ENCODE peak calls at places on chromosomes 6 and 20, in nine cellular contexts. M, D, I, B, J, S, N, R and F are unnamed samples.

GRCh38 chr6:25121186-25121585 is 158.0 kb upstream of the CARMIL1 start:
- DNase-seq in M (no peak), B (no peak), S (no peak), J (no peak), I (no peak), N (no peak), R (no peak), D (no peak), F (no peak)

GRCh38 chr20:62759981-62760431 is 36.3 kb upstream of the MRGBP start:
- DNase-seq in M (no peak), S (peak), N (no peak), B (no peak), R (no peak), D (peak), I (no peak), J (no peak), F (no peak)

GRCh38 chr6:99253271-99253670 is 96.2 kb downstream of the FAXC start:
- DNase-seq in M (no peak), I (no peak), J (no peak), S (no peak), B (no peak), D (no peak), N (no peak), R (no peak), F (no peak)

GRCh38 chr6:151154418-151154817 is 85.3 kb upstream of the AKAP12 start:
- DNase-seq in S (peak), R (peak), D (peak), N (peak), I (peak), M (no peak), B (no peak), J (no peak), F (no peak)

GRCh38 chr6:71602385-71602949 is 283.9 kb upstream of the RIMS1 start:
- DNase-seq in M (no peak), J (no peak), S (no peak), B (no peak), I (no peak), D (no peak), N (no peak), R (no peak), F (no peak)

GRCh38 chr6:116386581-116387299 is 16.0 kb downstream of the DSE start:
- DNase-seq in M (no peak), N (peak), R (no peak), J (no peak), D (no peak), B (no peak), I (no peak), S (no peak), F (no peak)

GRCh38 chr20:59600472-59600871 is 3.9 kb upstream of the PHACTR3 start:
- DNase-seq in D (no peak), B (no peak), I (no peak), S (no peak), R (no peak), M (no peak), N (no peak), J (no peak), F (no peak)

GRCh38 chr6:136655251-136656014 is 105.2 kb upstream of the MAP7 start:
- DNase-seq in N (no peak), R (peak), D (no peak), J (no peak), M (no peak), I (peak), B (no peak), S (no peak), F (no peak)

GRCh38 chr6:106974999-106975698 is 620 bp upstream of the CD24 start:
- DNase-seq in D (peak), N (no peak), R (peak), J (no peak), S (no peak), B (no peak), M (no peak), I (peak), F (no peak)

GRCh38 chr6:24493945-24494725 is 634 bp upstream of the ALDH5A1 start:
- DNase-seq in N (no peak), B (no peak), I (no peak), M (no peak), S (no peak), D (no peak), R (no peak), J (no peak), F (no peak)

GRCh38 chr6:144912474-144912873 is 627.3 kb downstream of the UTRN start:
- DNase-seq in J (peak), R (no peak), I (no peak), N (peak), D (no peak), B (peak), S (no peak), M (no peak), F (peak)

GRCh38 chr6:55998586-55998985 is 123.2 kb upstream of the BMP5 start:
- DNase-seq in I (no peak), B (no peak), N (peak), S (no peak), M (no peak), D (no peak), R (no peak), J (no peak), F (no peak)

GRCh38 chr20:57614490-57615471 is 5.4 kb downstream of the ZBP1 start:
- DNase-seq in R (no peak), I (no peak), M (no peak), D (no peak), N (no peak), S (no peak), B (no peak), J (no peak), F (no peak)

GRCh38 chr6:25359191-25359861 is 80.2 kb downstream of the CARMIL1 start:
- DNase-seq in I (peak), D (peak), N (peak), B (no peak), S (peak), M (peak), R (peak), J (no peak), F (no peak)

GRCh38 chr20:58251979-58252591 is 23.6 kb upstream of the ANKRD60 start:
- DNase-seq in S (no peak), D (no peak), B (peak), R (no peak), N (peak), M (no peak), I (no peak), J (peak), F (peak)

GRCh38 chr20:33551778-33552177 is 61.9 kb downstream of the CBFA2T2 start:
- DNase-seq in N (peak), M (no peak), J (no peak), R (no peak), I (no peak), D (no peak), S (no peak), B (no peak), F (no peak)

GRCh38 chr6:22886881-22887581 is 317.7 kb downstream of the HDGFL1 start:
- DNase-seq in N (no peak), B (no peak), S (no peak), M (no peak), I (no peak), R (no peak), D (no peak), J (no peak), F (no peak)

GRCh38 chr20:4666001-4666470 is 55.7 kb upstream of the PRND start:
- DNase-seq in N (peak), J (no peak), I (no peak), R (no peak), S (no peak), D (no peak), M (no peak), B (no peak), F (peak)

GRCh38 chr20:32507998-32508774 is 76.9 kb downstream of the NOL4L start:
- DNase-seq in S (no peak), R (no peak), I (no peak), N (no peak), J (no peak), B (no peak), D (no peak), M (no peak), F (no peak)

GRCh38 chr6:136628996-136629395 is 78.8 kb upstream of the MAP7 start:
- DNase-seq in R (no peak), M (no peak), D (no peak), I (no peak), J (no peak), N (no peak), B (no peak), S (no peak), F (no peak)

GRCh38 chr6:121516331-121516730 is 80.9 kb downstream of the GJA1 start:
- DNase-seq in S (no peak), D (no peak), I (no peak), J (no peak), M (no peak), B (no peak), R (no peak), N (no peak), F (no peak)

GRCh38 chr6:32194825-32195651 is 2.6 kb upstream of the GPSM3 start:
- DNase-seq in S (peak), N (peak), J (no peak), R (peak), M (no peak), I (peak), D (no peak), B (no peak), F (peak)

GRCh38 chr6:85403331-85404015 is 46.4 kb upstream of the NT5E start:
- DNase-seq in S (no peak), J (no peak), B (no peak), R (no peak), M (no peak), N (peak), D (no peak), I (no peak), F (peak)

GRCh38 chr20:23207826-23208555 is 121.9 kb upstream of the CD93 start:
- DNase-seq in M (no peak), D (no peak), N (no peak), S (no peak), J (no peak), B (no peak), I (no peak), R (no peak), F (no peak)

GRCh38 chr6:132995009-132995408 is 180.6 kb downstream of the RPS12 start:
- DNase-seq in S (no peak), I (no peak), N (no peak), J (no peak), M (no peak), B (no peak), D (no peak), R (no peak), F (no peak)

GRCh38 chr20:19779634-19780033 is 21.6 kb downstream of the RIN2 start:
- DNase-seq in S (no peak), R (no peak), N (no peak), I (no peak), J (no peak), D (no peak), M (no peak), B (no peak), F (no peak)

GRCh38 chr6:159169193-159169555 is at the start of gene FNDC1:
- DNase-seq in M (peak), S (no peak), D (peak), J (no peak), I (peak), N (no peak), R (peak), B (no peak), F (no peak)

GRCh38 chr6:19668710-19669109 is 168.5 kb upstream of the ID4 start:
- DNase-seq in D (no peak), B (no peak), I (no peak), J (no peak), M (no peak), N (no peak), S (no peak), R (no peak), F (no peak)

GRCh38 chr6:131000544-131000943 is 62.5 kb downstream of the EPB41L2 start:
- DNase-seq in B (no peak), D (no peak), M (no peak), I (no peak), R (peak), J (no peak), N (no peak), S (no peak), F (no peak)

DNA sequence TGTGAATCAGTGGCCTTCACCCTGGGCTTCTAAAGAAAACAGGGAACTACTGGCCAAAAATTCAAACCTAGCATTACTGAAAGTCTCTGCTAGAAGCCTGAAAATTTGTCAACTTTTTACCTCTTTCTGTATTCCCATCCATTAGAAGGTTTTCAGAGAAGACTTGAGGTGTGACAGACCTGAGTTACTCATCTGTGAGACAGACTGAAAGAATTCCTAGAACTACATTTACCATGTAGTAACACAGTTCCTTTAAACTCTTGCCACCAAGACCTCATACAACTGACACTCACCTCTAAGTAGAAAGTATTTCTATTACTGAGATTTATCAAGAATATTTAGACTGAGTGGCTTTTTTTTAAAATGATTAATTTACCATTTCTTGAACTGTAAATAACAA is 4.5 kb downstream of the DPM1 start:
- DNase-seq in B (no peak), S (no peak), I (no peak), M (no peak), J (no peak), D (no peak), R (no peak), N (no peak), F (no peak)
- H3K4me3 ChIP-seq in B (no peak), S (no peak), I (no peak), M (no peak), J (no peak), D (no peak), R (no peak), N (no peak), F (no peak)

GRCh38 chr6:149563203-149563927 is 2.8 kb upstream of the GINM1 start:
- DNase-seq in I (no peak), D (no peak), M (no peak), S (no peak), R (no peak), J (peak), N (peak), B (peak), F (peak)
- H3K4me3 ChIP-seq in I (no peak), D (no peak), M (no peak), S (no peak), R (no peak), J (no peak), N (no peak), B (no peak), F (no peak)

DNA sequence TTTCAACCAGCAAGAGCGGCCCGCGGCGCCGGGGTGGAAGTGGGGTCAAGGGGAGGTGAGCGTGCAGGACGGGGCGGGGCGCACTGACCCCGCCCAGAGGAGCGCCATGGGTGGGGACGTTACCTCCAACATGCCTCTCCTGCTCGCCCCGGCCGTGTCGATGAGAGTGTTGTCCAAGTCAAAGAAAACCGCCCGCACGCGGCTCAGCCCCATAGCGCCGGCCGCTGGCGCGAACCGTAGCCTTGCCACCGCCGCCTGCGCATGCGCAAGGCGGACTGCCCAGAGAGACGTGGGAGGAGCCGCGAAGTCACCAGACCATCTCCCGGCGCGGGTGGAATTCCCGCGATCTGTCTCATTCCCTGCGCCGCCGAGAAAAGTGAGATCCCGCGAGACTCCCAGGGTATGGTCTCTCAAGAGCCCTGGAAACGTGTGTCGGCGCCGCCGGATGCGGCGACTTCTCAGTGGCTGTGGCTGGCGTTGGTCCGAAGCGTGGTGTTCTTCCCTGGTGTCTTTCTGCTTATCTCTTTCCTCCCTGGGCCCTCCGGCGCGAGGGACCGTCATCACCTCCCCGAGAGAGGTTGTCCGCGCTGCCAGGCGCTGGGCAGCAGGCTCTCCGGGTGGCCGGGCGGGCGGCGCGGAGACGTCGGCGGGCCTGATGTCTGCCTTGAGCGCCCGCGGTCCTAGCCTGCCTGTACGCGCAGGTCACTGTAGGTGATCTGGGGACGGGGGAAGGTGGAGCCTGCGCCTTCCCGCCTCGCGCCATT is at the start of gene NANP:
- DNase-seq in D (peak), I (peak), S (peak), M (peak), B (peak), R (peak), N (peak), J (peak), F (peak)
- H3K4me3 ChIP-seq in D (peak), I (peak), S (peak), M (peak), B (peak), R (peak), N (peak), J (peak), F (peak)

DNA sequence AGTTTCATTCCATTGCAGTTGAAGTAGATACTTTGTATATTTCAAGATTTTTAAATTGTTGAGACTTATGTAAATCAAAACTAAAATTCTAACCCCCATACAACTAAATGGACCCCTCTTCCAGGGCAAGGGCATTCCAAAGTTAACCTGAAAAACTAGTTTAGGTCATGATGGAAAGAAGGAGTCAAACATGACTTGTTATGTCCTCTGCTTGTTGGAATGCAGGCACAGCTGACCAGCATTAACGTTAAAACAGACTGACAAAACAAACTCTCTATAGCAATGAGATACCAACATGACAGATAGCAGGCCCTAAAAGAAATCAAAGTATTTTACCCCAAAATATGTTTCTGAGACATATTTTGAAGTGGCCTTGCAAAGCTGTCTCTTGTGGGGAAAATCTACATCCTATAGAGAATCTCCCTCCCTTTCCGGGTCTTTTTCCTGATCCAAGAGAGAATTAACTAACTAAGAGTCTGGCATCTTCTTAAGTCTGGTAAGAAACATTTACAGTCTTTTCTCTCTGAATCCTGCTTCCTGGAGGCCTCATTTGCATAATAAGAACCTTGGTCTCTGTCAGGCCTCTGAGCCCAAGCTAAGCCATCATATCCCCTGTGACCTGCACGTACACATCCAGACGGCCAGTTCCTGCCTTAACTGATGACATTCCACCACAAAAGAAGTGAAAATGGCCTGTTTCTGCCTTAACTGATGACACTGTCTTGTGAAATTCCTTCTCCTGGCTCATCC is 124.3 kb upstream of the ATXN1 start:
- DNase-seq in I (no peak), B (no peak), R (no peak), N (no peak), J (no peak), S (no peak), M (no peak), D (no peak), F (no peak)
- H3K4me3 ChIP-seq in I (no peak), B (no peak), R (no peak), N (no peak), J (no peak), S (no peak), M (no peak), D (no peak), F (no peak)

DNA sequence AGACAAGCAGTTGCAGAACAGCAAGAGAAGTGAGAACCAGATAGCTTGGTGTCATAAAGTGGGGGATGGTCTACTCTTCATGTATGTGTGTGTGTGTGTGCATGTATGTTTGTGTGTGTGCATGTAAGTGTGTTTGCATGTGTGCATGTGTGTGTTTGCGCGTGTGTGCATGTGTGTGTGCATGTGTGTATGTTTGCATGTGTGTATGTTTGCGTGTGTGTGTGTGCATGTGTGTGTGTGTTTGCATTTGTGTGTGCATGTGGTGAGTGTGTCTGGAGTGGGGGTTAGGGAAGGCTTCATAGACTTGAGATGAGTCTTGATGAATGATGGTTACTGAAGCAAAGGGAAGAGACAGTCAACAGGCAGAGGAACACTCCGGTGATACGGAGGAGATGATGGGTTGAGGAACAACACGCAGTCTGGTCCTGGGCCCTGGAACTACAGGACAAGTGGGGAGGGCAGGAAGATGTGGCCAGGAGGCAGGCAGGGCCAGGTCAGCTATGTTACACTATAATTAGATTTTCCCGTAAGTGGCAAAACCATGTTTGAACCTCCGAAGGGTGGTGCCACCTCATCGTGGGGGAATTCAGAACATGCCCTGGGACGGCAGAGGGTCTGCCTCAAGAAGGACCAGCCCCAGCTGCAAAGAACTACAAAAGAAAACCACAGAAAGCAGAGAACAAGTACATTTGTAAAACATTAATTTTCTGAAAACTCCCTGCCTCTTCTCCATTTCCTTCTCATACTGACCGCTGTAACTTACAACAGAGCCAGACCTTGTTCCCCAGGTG is 38.7 kb upstream of the PDE10A start:
- DNase-seq in N (no peak), S (no peak), R (no peak), D (no peak), B (no peak), M (no peak), J (no peak), I (no peak), F (no peak)
- H3K4me3 ChIP-seq in N (no peak), S (no peak), R (no peak), D (no peak), B (no peak), M (no peak), J (no peak), I (no peak), F (no peak)